ENCODE peak calls at places on chromosomes 7 and 10, in four cellular contexts. E, H, X and K are unnamed samples.

GRCh38 chr7:155579565-155579964 is 33.2 kb upstream of the CNPY1 start:
- DNase-seq in E (no peak), H (no peak), X (no peak), K (no peak)

GRCh38 chr10:103566536-103566935 is 73.0 kb downstream of the NEURL1 start:
- DNase-seq in E (no peak), H (no peak), X (peak; percentile 72), K (no peak)

GRCh38 chr10:80413152-80413996 is 5.0 kb downstream of the PRXL2A start:
- DNase-seq in E (no peak), H (no peak), X (peak; percentile 97), K (no peak)

GRCh38 chr7:100430450-100431285 is 1.0 kb downstream of the MEPCE start:
- DNase-seq in E (no peak), H (no peak), X (no peak), K (no peak)

GRCh38 chr10:48417374-48417773 is 110.9 kb downstream of the MAPK8 start:
- DNase-seq in E (no peak), H (no peak), X (peak; percentile 94), K (no peak)

GRCh38 chr10:122303271-122304053 is 32.4 kb downstream of the BTBD16 start:
- DNase-seq in E (no peak), H (no peak), X (no peak), K (no peak)

GRCh38 chr10:95242581-95243317 is 48.1 kb downstream of the PDLIM1 start:
- DNase-seq in E (peak; percentile 36), H (peak; percentile 30), X (peak; percentile 53), K (peak; percentile 18)

GRCh38 chr7:151251926-151252835 is 3.7 kb upstream of the SMARCD3 start:
- DNase-seq in E (no peak), H (peak; percentile 61), X (no peak), K (peak; percentile 80)

GRCh38 chr10:59362991-59363390 is 642 bp upstream of the FAM13C start:
- DNase-seq in E (no peak), H (peak; percentile 64), X (peak; percentile 70), K (no peak)

GRCh38 chr10:71205468-71205867 is 6.9 kb upstream of the UNC5B start:
- DNase-seq in E (no peak), H (no peak), X (peak; percentile 20), K (no peak)

GRCh38 chr7:95608344-95609173 is 12.2 kb upstream of the PDK4 start:
- DNase-seq in E (no peak), H (peak; percentile 9), X (peak; percentile 94), K (peak; percentile 17)

GRCh38 chr7:74212661-74213060 is 2.9 kb downstream of the LAT2 start:
- DNase-seq in E (no peak), H (no peak), X (no peak), K (no peak)

GRCh38 chr7:7793249-7793648 is 74.8 kb upstream of the RPA3 start:
- DNase-seq in E (no peak), H (no peak), X (no peak), K (no peak)

GRCh38 chr10:18606051-18606730 is 45.2 kb downstream of the NSUN6 start:
- DNase-seq in E (no peak), H (no peak), X (no peak), K (no peak)

GRCh38 chr7:33108931-33109757 is at the start of gene RP9:
- DNase-seq in E (peak; percentile 62), H (peak; percentile 83), X (peak; percentile 65), K (peak; percentile 24)

GRCh38 chr10:72277340-72277995 is 3.7 kb downstream of the DDIT4 start:
- DNase-seq in E (no peak), H (no peak), X (no peak), K (no peak)

GRCh38 chr10:132277311-132277741 is 30.4 kb downstream of the STK32C start:
- DNase-seq in E (no peak), H (no peak), X (no peak), K (no peak)

GRCh38 chr10:128859738-128860386 is 607.2 kb upstream of the MGMT start:
- DNase-seq in E (peak; percentile 32), H (no peak), X (no peak), K (no peak)

GRCh38 chr7:5657901-5658300 is 123.6 kb downstream of the RNF216 start:
- DNase-seq in E (no peak), H (no peak), X (peak; percentile 96), K (no peak)

GRCh38 chr7:75756340-75757297 is 15.4 kb downstream of the CCL26 start:
- DNase-seq in E (no peak), H (no peak), X (peak; percentile 54), K (no peak)

GRCh38 chr7:21429786-21430574 is 2.1 kb downstream of the SP4 start:
- DNase-seq in E (no peak), H (no peak), X (no peak), K (peak; percentile 6)

GRCh38 chr7:87543623-87544022 is 57.1 kb downstream of the ABCB1 start:
- DNase-seq in E (no peak), H (no peak), X (no peak), K (no peak)